ENCODE peak calls at places on chromosome 6, in ten cellular contexts. One of them, this sample, is unnamed.

GRCh38 chr6:81727876-81728517 is 24.5 kb downstream of the TENT5A start:
- DNase-seq in BE2C: no peak
- DNase-seq in IMR-90: no peak
- DNase-seq in astrocyte of the cerebellum: no peak
- DNase-seq in transverse colon: no peak
- DNase-seq in fibroblast of lung: no peak
- DNase-seq in endothelial cell: no peak
- DNase-seq in CD8-positive, alpha-beta T cell: no peak
- DNase-seq in stomach: peak; percentile 70
- DNase-seq in body of pancreas: peak; percentile 67
- DNase-seq in this sample: peak; percentile 65

GRCh38 chr6:126033696-126034095 is 47.4 kb downstream of the TRMT11 start:
- DNase-seq in IMR-90: peak; percentile 91
- DNase-seq in endothelial cell: peak; percentile 10
- DNase-seq in body of pancreas: peak; percentile 27
- DNase-seq in astrocyte of the cerebellum: peak; percentile 93
- DNase-seq in transverse colon: peak; percentile 19
- DNase-seq in BE2C: peak; percentile 52
- DNase-seq in stomach: no peak
- DNase-seq in CD8-positive, alpha-beta T cell: no peak
- DNase-seq in fibroblast of lung: peak; percentile 95
- DNase-seq in this sample: peak; percentile 63

GRCh38 chr6:136134751-136135150 is 115.4 kb downstream of the MTFR2 start:
- DNase-seq in endothelial cell: no peak
- DNase-seq in body of pancreas: no peak
- DNase-seq in CD8-positive, alpha-beta T cell: no peak
- DNase-seq in stomach: no peak
- DNase-seq in transverse colon: no peak
- DNase-seq in BE2C: no peak
- DNase-seq in IMR-90: no peak
- DNase-seq in fibroblast of lung: no peak
- DNase-seq in astrocyte of the cerebellum: no peak
- DNase-seq in this sample: no peak

GRCh38 chr6:10687582-10687981 is 6.8 kb downstream of the C6orf52 start:
- DNase-seq in BE2C: no peak
- DNase-seq in body of pancreas: no peak
- DNase-seq in stomach: no peak
- DNase-seq in fibroblast of lung: no peak
- DNase-seq in transverse colon: no peak
- DNase-seq in astrocyte of the cerebellum: no peak
- DNase-seq in IMR-90: no peak
- DNase-seq in endothelial cell: no peak
- DNase-seq in CD8-positive, alpha-beta T cell: no peak
- DNase-seq in this sample: no peak

GRCh38 chr6:169188051-169188863 is 65.4 kb downstream of the THBS2 start:
- DNase-seq in CD8-positive, alpha-beta T cell: no peak
- DNase-seq in endothelial cell: no peak
- DNase-seq in body of pancreas: no peak
- DNase-seq in fibroblast of lung: peak; percentile 94
- DNase-seq in stomach: no peak
- DNase-seq in IMR-90: peak; percentile 100
- DNase-seq in astrocyte of the cerebellum: peak; percentile 93
- DNase-seq in transverse colon: no peak
- DNase-seq in BE2C: no peak
- DNase-seq in this sample: peak; percentile 10

GRCh38 chr6:124007915-124008688 is 204.4 kb downstream of the NKAIN2 start:
- DNase-seq in BE2C: no peak
- DNase-seq in endothelial cell: no peak
- DNase-seq in CD8-positive, alpha-beta T cell: no peak
- DNase-seq in astrocyte of the cerebellum: no peak
- DNase-seq in fibroblast of lung: peak; percentile 4
- DNase-seq in IMR-90: no peak
- DNase-seq in transverse colon: no peak
- DNase-seq in body of pancreas: no peak
- DNase-seq in stomach: no peak
- DNase-seq in this sample: no peak

GRCh38 chr6:130779658-130780033 is 47.6 kb upstream of the SMLR1 start:
- DNase-seq in IMR-90: no peak
- DNase-seq in endothelial cell: no peak
- DNase-seq in astrocyte of the cerebellum: no peak
- DNase-seq in transverse colon: no peak
- DNase-seq in BE2C: no peak
- DNase-seq in fibroblast of lung: peak; percentile 25
- DNase-seq in stomach: no peak
- DNase-seq in CD8-positive, alpha-beta T cell: no peak
- DNase-seq in body of pancreas: no peak
- DNase-seq in this sample: no peak

GRCh38 chr6:12047792-12048432 is 35.8 kb downstream of the HIVEP1 start:
- DNase-seq in BE2C: no peak
- DNase-seq in transverse colon: no peak
- DNase-seq in IMR-90: no peak
- DNase-seq in body of pancreas: no peak
- DNase-seq in stomach: no peak
- DNase-seq in endothelial cell: no peak
- DNase-seq in fibroblast of lung: no peak
- DNase-seq in CD8-positive, alpha-beta T cell: no peak
- DNase-seq in astrocyte of the cerebellum: no peak
- DNase-seq in this sample: no peak

GRCh38 chr6:20789162-20789561 is 254.9 kb downstream of the CDKAL1 start:
- DNase-seq in fibroblast of lung: peak; percentile 56
- DNase-seq in astrocyte of the cerebellum: peak; percentile 28
- DNase-seq in CD8-positive, alpha-beta T cell: no peak
- DNase-seq in stomach: no peak
- DNase-seq in body of pancreas: no peak
- DNase-seq in BE2C: no peak
- DNase-seq in endothelial cell: no peak
- DNase-seq in transverse colon: no peak
- DNase-seq in IMR-90: peak; percentile 44
- DNase-seq in this sample: peak; percentile 18
- TF ChIP-seq CTCF in fibroblast of lung: no peak
- TF ChIP-seq CTCF in astrocyte of the cerebellum: peak; percentile 4
- TF ChIP-seq CTCF in CD8-positive, alpha-beta T cell: no peak
- TF ChIP-seq CTCF in stomach: no peak
- TF ChIP-seq CTCF in body of pancreas: no peak
- TF ChIP-seq CTCF in BE2C: peak; percentile 34
- TF ChIP-seq CTCF in endothelial cell: no peak
- TF ChIP-seq CTCF in transverse colon: no peak
- TF ChIP-seq CTCF in IMR-90: peak; percentile 39
- TF ChIP-seq CTCF in this sample: peak; percentile 4

DNA sequence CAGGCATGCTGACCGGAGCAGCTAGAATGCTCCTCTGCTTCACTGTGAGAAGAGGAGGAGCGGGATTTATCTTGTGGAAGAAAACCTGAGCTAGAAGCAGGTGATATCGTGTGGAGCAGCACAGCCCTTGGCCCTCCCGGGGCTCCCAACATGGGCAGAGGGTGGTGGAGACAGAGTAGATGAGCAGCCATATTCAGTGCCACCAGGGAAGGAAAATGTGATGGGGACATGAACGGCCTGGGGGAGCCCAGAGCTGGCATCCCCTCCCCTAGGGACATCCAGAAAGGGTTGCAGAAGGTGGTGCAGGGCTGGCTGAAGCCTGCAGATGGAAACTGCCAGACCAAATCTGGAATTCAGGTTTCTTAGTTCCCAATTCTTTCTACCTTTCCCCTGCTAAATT is 24.9 kb upstream of the TBXT start:
- DNase-seq in stomach: no peak
- DNase-seq in transverse colon: no peak
- DNase-seq in body of pancreas: no peak
- DNase-seq in BE2C: no peak
- DNase-seq in fibroblast of lung: no peak
- DNase-seq in endothelial cell: no peak
- DNase-seq in astrocyte of the cerebellum: no peak
- DNase-seq in CD8-positive, alpha-beta T cell: no peak
- DNase-seq in IMR-90: no peak
- DNase-seq in this sample: no peak
- TF ChIP-seq CTCF in stomach: no peak
- TF ChIP-seq CTCF in transverse colon: no peak
- TF ChIP-seq CTCF in body of pancreas: no peak
- TF ChIP-seq CTCF in BE2C: no peak
- TF ChIP-seq CTCF in fibroblast of lung: no peak
- TF ChIP-seq CTCF in endothelial cell: no peak
- TF ChIP-seq CTCF in astrocyte of the cerebellum: no peak
- TF ChIP-seq CTCF in CD8-positive, alpha-beta T cell: no peak
- TF ChIP-seq CTCF in IMR-90: no peak
- TF ChIP-seq CTCF in this sample: no peak

GRCh38 chr6:168037242-168037641 is 39.8 kb downstream of the KIF25 start:
- DNase-seq in BE2C: no peak
- DNase-seq in body of pancreas: peak; percentile 33
- DNase-seq in stomach: no peak
- DNase-seq in endothelial cell: no peak
- DNase-seq in CD8-positive, alpha-beta T cell: no peak
- DNase-seq in transverse colon: no peak
- DNase-seq in IMR-90: no peak
- DNase-seq in fibroblast of lung: no peak
- DNase-seq in astrocyte of the cerebellum: no peak
- DNase-seq in this sample: no peak
- TF ChIP-seq CTCF in BE2C: no peak
- TF ChIP-seq CTCF in body of pancreas: no peak
- TF ChIP-seq CTCF in stomach: no peak
- TF ChIP-seq CTCF in endothelial cell: no peak
- TF ChIP-seq CTCF in CD8-positive, alpha-beta T cell: no peak
- TF ChIP-seq CTCF in transverse colon: no peak
- TF ChIP-seq CTCF in IMR-90: no peak
- TF ChIP-seq CTCF in fibroblast of lung: no peak
- TF ChIP-seq CTCF in astrocyte of the cerebellum: no peak
- TF ChIP-seq CTCF in this sample: no peak

GRCh38 chr6:156877126-156877863 is 100.1 kb downstream of the ARID1B start:
- DNase-seq in astrocyte of the cerebellum: no peak
- DNase-seq in stomach: peak; percentile 53
- DNase-seq in BE2C: no peak
- DNase-seq in CD8-positive, alpha-beta T cell: no peak
- DNase-seq in transverse colon: no peak
- DNase-seq in endothelial cell: no peak
- DNase-seq in body of pancreas: peak; percentile 79
- DNase-seq in IMR-90: no peak
- DNase-seq in fibroblast of lung: no peak
- DNase-seq in this sample: no peak

GRCh38 chr6:156878688-156879087 is 101.5 kb downstream of the ARID1B start:
- DNase-seq in body of pancreas: no peak
- DNase-seq in fibroblast of lung: no peak
- DNase-seq in transverse colon: no peak
- DNase-seq in endothelial cell: no peak
- DNase-seq in CD8-positive, alpha-beta T cell: no peak
- DNase-seq in IMR-90: no peak
- DNase-seq in astrocyte of the cerebellum: no peak
- DNase-seq in stomach: no peak
- DNase-seq in BE2C: no peak
- DNase-seq in this sample: no peak

GRCh38 chr6:156875062-156875461 is 97.9 kb downstream of the ARID1B start:
- DNase-seq in endothelial cell: no peak
- DNase-seq in astrocyte of the cerebellum: no peak
- DNase-seq in fibroblast of lung: no peak
- DNase-seq in transverse colon: no peak
- DNase-seq in IMR-90: no peak
- DNase-seq in CD8-positive, alpha-beta T cell: no peak
- DNase-seq in stomach: no peak
- DNase-seq in BE2C: no peak
- DNase-seq in body of pancreas: no peak
- DNase-seq in this sample: no peak

GRCh38 chr6:156873654-156874380 is 96.6 kb downstream of the ARID1B start:
- DNase-seq in IMR-90: no peak
- DNase-seq in BE2C: no peak
- DNase-seq in astrocyte of the cerebellum: no peak
- DNase-seq in stomach: no peak
- DNase-seq in body of pancreas: no peak
- DNase-seq in transverse colon: no peak
- DNase-seq in CD8-positive, alpha-beta T cell: no peak
- DNase-seq in fibroblast of lung: no peak
- DNase-seq in endothelial cell: no peak
- DNase-seq in this sample: no peak

DNA sequence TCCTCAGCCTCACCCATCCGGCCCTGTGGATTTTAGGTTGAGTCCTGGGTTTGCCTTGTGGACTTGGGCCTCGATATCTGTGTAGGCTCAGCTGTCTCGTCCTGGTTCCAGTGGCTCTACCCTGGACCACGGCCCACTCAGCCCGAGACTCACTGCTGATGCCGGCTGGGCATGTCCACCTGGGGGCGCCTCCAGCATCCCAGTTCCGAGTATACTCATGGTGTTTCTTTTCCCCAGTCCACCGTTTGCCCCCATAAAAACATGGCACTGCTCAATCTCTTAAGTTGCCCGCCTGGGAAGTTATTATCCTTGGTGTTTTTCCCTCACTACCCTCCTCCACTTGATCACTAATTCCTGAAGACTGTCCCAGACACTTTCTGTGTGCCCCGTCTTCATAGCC is 99.1 kb downstream of the ARID1B start:
- DNase-seq in IMR-90: no peak
- DNase-seq in BE2C: no peak
- DNase-seq in stomach: peak; percentile 43
- DNase-seq in body of pancreas: peak; percentile 70
- DNase-seq in endothelial cell: peak; percentile 51
- DNase-seq in transverse colon: no peak
- DNase-seq in fibroblast of lung: no peak
- DNase-seq in astrocyte of the cerebellum: no peak
- DNase-seq in CD8-positive, alpha-beta T cell: no peak
- DNase-seq in this sample: no peak
- TF ChIP-seq CTCF in IMR-90: peak; percentile 22
- TF ChIP-seq CTCF in BE2C: peak; percentile 47
- TF ChIP-seq CTCF in stomach: no peak
- TF ChIP-seq CTCF in body of pancreas: peak; percentile 10
- TF ChIP-seq CTCF in endothelial cell: peak; percentile 32
- TF ChIP-seq CTCF in transverse colon: peak; percentile 14
- TF ChIP-seq CTCF in fibroblast of lung: no peak
- TF ChIP-seq CTCF in astrocyte of the cerebellum: peak; percentile 37
- TF ChIP-seq CTCF in CD8-positive, alpha-beta T cell: no peak
- TF ChIP-seq CTCF in this sample: peak; percentile 31